ENCODE peak calls at places on chromosome 17, in ten cellular contexts. V, U, L, M, Z, H, S, A, T and K are unnamed samples.
A peak's percentile ranks its signal among the peaks of the same experiment; 100 is the strongest.

GRCh38 chr17:59505610-59506276 is 59.7 kb upstream of the DHX40 start:
- DNase-seq in V (no peak), U (no peak), L (no peak), M (no peak), Z (peak; percentile 72), H (peak; percentile 21), S (no peak), A (no peak), T (no peak), K (no peak)

GRCh38 chr17:63365366-63366237 is 80.5 kb downstream of the CYB561 start:
- DNase-seq in V (no peak), U (no peak), L (no peak), M (no peak), Z (no peak), H (no peak), S (no peak), A (no peak), T (no peak), K (no peak)

GRCh38 chr17:11318207-11318606 is 77.2 kb downstream of the SHISA6 start:
- DNase-seq in V (no peak), U (no peak), L (no peak), M (no peak), Z (no peak), H (no peak), S (no peak), A (no peak), T (no peak), K (no peak)

GRCh38 chr17:35069311-35069710 is 5.8 kb upstream of the RFFL start:
- DNase-seq in V (peak; percentile 54), U (no peak), L (no peak), M (no peak), Z (peak; percentile 39), H (no peak), S (no peak), A (no peak), T (no peak), K (no peak)

GRCh38 chr17:63984651-63985386 is 12.1 kb upstream of the SCN4A start:
- DNase-seq in V (peak; percentile 57), U (no peak), L (peak; percentile 31), M (no peak), Z (peak; percentile 76), H (peak; percentile 63), S (peak; percentile 38), A (no peak), T (no peak), K (peak; percentile 39)

GRCh38 chr17:69819316-69820087 is 255.5 kb upstream of the KCNJ16 start:
- DNase-seq in V (no peak), U (no peak), L (no peak), M (no peak), Z (peak; percentile 16), H (peak; percentile 29), S (no peak), A (no peak), T (no peak), K (no peak)

GRCh38 chr17:1170739-1171138 is 9.0 kb downstream of the ABR start:
- DNase-seq in V (no peak), U (no peak), L (no peak), M (no peak), Z (no peak), H (no peak), S (no peak), A (no peak), T (no peak), K (no peak)

GRCh38 chr17:59165933-59166342 is 10.4 kb downstream of the PRR11 start:
- DNase-seq in V (peak; percentile 63), U (peak; percentile 63), L (peak; percentile 11), M (peak; percentile 37), Z (peak; percentile 59), H (no peak), S (peak; percentile 51), A (no peak), T (no peak), K (peak; percentile 41)

GRCh38 chr17:6498356-6498755 is 54.1 kb downstream of the PIMREG start:
- DNase-seq in V (no peak), U (no peak), L (no peak), M (no peak), Z (no peak), H (no peak), S (no peak), A (peak; percentile 44), T (no peak), K (no peak)